ENCODE peak calls at places on chromosomes 13 and 19, in seven cellular contexts. B, M, A, V, D, J and I are unnamed samples.

GRCh38 chr13:96052655-96053002 is 572 bp downstream of the UGGT2 start:
- DNase-seq in D (no peak), A (no peak), M (peak), B (no peak), V (no peak), J (peak), I (no peak)

GRCh38 chr19:38024991-38025716 is 118.1 kb downstream of the SIPA1L3 start:
- DNase-seq in J (no peak), V (no peak), A (no peak), D (no peak), M (no peak), B (no peak), I (no peak)

GRCh38 chr13:55963934-55964333 is 1176.8 kb upstream of the PRR20A start:
- DNase-seq in D (no peak), J (no peak), A (no peak), B (no peak), M (no peak), V (no peak), I (no peak)

GRCh38 chr19:28374971-28375370 is 838.0 kb downstream of the UQCRFS1 start:
- DNase-seq in D (no peak), A (no peak), V (no peak), B (peak), M (no peak), J (no peak), I (no peak)

GRCh38 chr13:67736646-67737420 is 506.7 kb upstream of the PCDH9 start:
- DNase-seq in M (peak), D (no peak), V (peak), A (no peak), J (peak), B (peak), I (no peak)

GRCh38 chr13:84609716-84610115 is 727.4 kb upstream of the SLITRK1 start:
- DNase-seq in J (no peak), V (no peak), A (no peak), M (peak), B (no peak), D (no peak), I (no peak)

GRCh38 chr19:3154957-3155736 is 19.3 kb downstream of the GNA15 start:
- DNase-seq in A (peak), J (peak), M (peak), V (no peak), B (no peak), D (peak), I (peak)

GRCh38 chr19:31316201-31316951 is 32.9 kb downstream of the TSHZ3 start:
- DNase-seq in D (no peak), A (peak), B (no peak), M (peak), J (peak), V (no peak), I (no peak)

GRCh38 chr19:2503521-2504109 is 27.7 kb downstream of the GADD45B start:
- DNase-seq in D (no peak), B (no peak), A (no peak), J (peak), V (no peak), M (peak), I (no peak)

GRCh38 chr13:36385471-36385870 is 39.3 kb upstream of the SPART start:
- DNase-seq in V (no peak), B (no peak), M (peak), A (no peak), D (no peak), J (no peak), I (no peak)

GRCh38 chr13:92224052-92224821 is 825.8 kb downstream of the GPC5 start:
- DNase-seq in J (peak), M (peak), B (no peak), A (no peak), V (no peak), D (no peak), I (no peak)

GRCh38 chr19:49106648-49107135 is 7.5 kb upstream of the LIN7B start:
- DNase-seq in V (peak), B (peak), D (no peak), J (peak), M (peak), A (peak), I (peak)

GRCh38 chr13:42211704-42212103 is 60.2 kb upstream of the AKAP11 start:
- DNase-seq in A (no peak), B (no peak), M (peak), J (no peak), D (no peak), V (no peak), I (no peak)

GRCh38 chr19:36972594-36972993 is 56.5 kb downstream of the ZNF568 start:
- DNase-seq in M (no peak), D (peak), A (no peak), V (no peak), J (no peak), B (no peak), I (no peak)

GRCh38 chr19:2246014-2246620 is 3.0 kb upstream of the AMH start:
- DNase-seq in V (no peak), J (no peak), D (peak), B (no peak), M (no peak), A (no peak), I (no peak)

GRCh38 chr13:105033999-105034398 is 1501.5 kb downstream of the EFNB2 start:
- DNase-seq in A (no peak), D (no peak), J (no peak), B (no peak), V (no peak), M (no peak), I (no peak)

GRCh38 chr13:94878721-94879120 is 166.4 kb upstream of the SOX21 start:
- DNase-seq in J (no peak), V (no peak), M (no peak), A (no peak), B (no peak), D (no peak), I (no peak)

GRCh38 chr19:52638601-52639000 is 446 bp upstream of the ZNF83 start:
- DNase-seq in D (peak), J (no peak), M (peak), V (no peak), A (peak), B (no peak), I (peak)

GRCh38 chr13:27012482-27013197 is 159.0 kb downstream of the USP12 start:
- DNase-seq in D (no peak), J (peak), B (peak), V (no peak), M (peak), A (peak), I (no peak)

GRCh38 chr13:52158629-52159158 is 703 bp downstream of the NEK3 start:
- DNase-seq in V (no peak), D (no peak), B (peak), M (peak), A (no peak), J (peak), I (no peak)

GRCh38 chr13:32309812-32310706 is 5.1 kb downstream of the ZAR1L start:
- DNase-seq in B (peak), J (peak), V (peak), D (no peak), A (no peak), M (peak), I (peak)

GRCh38 chr13:111153977-111154332 is 38.8 kb downstream of the ARHGEF7 start:
- DNase-seq in J (no peak), A (peak), B (no peak), V (no peak), D (no peak), M (peak), I (no peak)

GRCh38 chr19:45172611-45173208 is 5.3 kb downstream of the TRAPPC6A start:
- DNase-seq in D (peak), A (no peak), M (no peak), V (no peak), J (no peak), B (no peak), I (no peak)

GRCh38 chr19:1935484-1936208 is 5.3 kb upstream of the CSNK1G2 start:
- DNase-seq in A (peak), V (no peak), D (no peak), J (peak), B (no peak), M (peak), I (no peak)

GRCh38 chr19:18473706-18474087 is 35.8 kb upstream of the ISYNA1 start:
- DNase-seq in A (no peak), V (no peak), B (no peak), D (no peak), J (no peak), M (no peak), I (no peak)

GRCh38 chr19:46088101-46088500 is 36.4 kb downstream of the IGFL3 start:
- DNase-seq in D (no peak), V (no peak), M (no peak), A (no peak), J (no peak), B (no peak), I (no peak)

GRCh38 chr13:40787062-40787461 is 2.3 kb upstream of the SLC25A15 start:
- DNase-seq in B (no peak), V (no peak), M (peak), D (no peak), J (peak), A (peak), I (no peak)

GRCh38 chr19:11296264-11296663 is 304 bp downstream of the TSPAN16 start:
- DNase-seq in V (no peak), A (no peak), J (peak), D (no peak), M (peak), B (no peak), I (no peak)

GRCh38 chr19:18650468-18651001 is 13.7 kb downstream of the KLHL26 start:
- DNase-seq in A (peak), V (no peak), M (peak), J (no peak), B (no peak), D (peak), I (no peak)

GRCh38 chr19:4360641-4361151 is 17.3 kb downstream of the MPND start:
- DNase-seq in D (peak), B (peak), V (no peak), J (no peak), M (no peak), A (peak), I (no peak)

GRCh38 chr13:98959775-98960325 is 18.0 kb downstream of the DOCK9 start:
- DNase-seq in V (no peak), B (peak), A (no peak), J (no peak), D (no peak), M (no peak), I (no peak)

GRCh38 chr13:109355129-109355528 is 431.3 kb downstream of the IRS2 start:
- DNase-seq in M (no peak), V (no peak), B (no peak), D (no peak), A (no peak), J (no peak), I (no peak)

GRCh38 chr13:49082653-49083536 is 107.2 kb downstream of the FNDC3A start:
- DNase-seq in B (no peak), D (no peak), A (no peak), J (no peak), M (peak), V (no peak), I (peak)

GRCh38 chr19:14318873-14319272 is 62.4 kb upstream of the ADGRE5 start:
- DNase-seq in D (no peak), M (no peak), B (peak), A (no peak), V (peak), J (no peak), I (peak)
- TF ChIP-seq CTCF in D (no peak), M (no peak), B (peak), A (no peak), V (no peak), J (peak), I (peak)

DNA sequence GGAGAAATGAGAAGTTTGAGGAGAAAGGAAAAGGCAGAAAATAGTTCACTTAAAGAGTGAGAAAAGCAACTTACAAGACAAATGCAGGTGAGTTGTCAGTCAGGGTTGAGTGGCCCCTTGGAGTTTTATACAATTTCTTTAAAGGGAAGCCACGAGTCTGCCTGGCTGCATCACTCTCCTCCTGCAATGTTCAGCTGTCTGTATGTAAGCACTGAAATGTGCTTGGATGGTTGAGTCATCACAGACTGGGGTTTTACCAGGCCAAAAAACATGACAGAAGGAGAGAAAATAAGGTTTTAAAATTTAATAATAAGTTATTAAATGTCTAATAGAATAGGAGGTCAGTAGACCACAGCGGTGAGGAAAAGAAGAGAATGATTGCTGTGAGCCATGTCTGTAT is 51.0 kb upstream of the FGF14 start:
- DNase-seq in B (no peak), J (no peak), V (no peak), A (no peak), D (no peak), M (peak), I (no peak)
- TF ChIP-seq CTCF in B (no peak), J (no peak), V (no peak), A (no peak), D (no peak), M (no peak), I (no peak)

GRCh38 chr19:16969127-16969526 is 57.5 kb downstream of the CPAMD8 start:
- DNase-seq in M (peak), A (no peak), V (no peak), D (no peak), J (peak), B (peak), I (no peak)
- TF ChIP-seq CTCF in M (peak), A (no peak), V (no peak), D (no peak), J (peak), B (peak), I (no peak)

GRCh38 chr19:13355356-13355755 is 150.9 kb downstream of the CACNA1A start:
- DNase-seq in A (no peak), J (no peak), D (no peak), V (no peak), B (no peak), M (no peak), I (no peak)
- TF ChIP-seq CTCF in A (no peak), J (no peak), D (no peak), V (no peak), B (no peak), M (no peak), I (no peak)

GRCh38 chr19:39746836-39747529 is 9.2 kb upstream of the CLC start:
- DNase-seq in J (no peak), B (no peak), A (no peak), D (no peak), M (no peak), V (no peak), I (no peak)
- TF ChIP-seq CTCF in J (no peak), B (no peak), A (no peak), D (no peak), M (no peak), V (no peak), I (no peak)